ENCODE peak calls at places on chromosomes 2 and 18, in five cellular contexts. N, G, X, A and U are unnamed samples. For H3K27me3 and H3K4me1, the result is how much of the 10 kb centered on the place peaks cover.

GRCh38 chr2:238027591-238028415 is 33.0 kb upstream of the SCLY start:
- DNase-seq in N (no peak), G (no peak), X (no peak), A (no peak), U (no peak)

GRCh38 chr2:127985735-127986134 is 42.1 kb downstream of the SAP130 start:
- DNase-seq in N (no peak), G (no peak), X (no peak), A (peak), U (no peak)

GRCh38 chr2:97931118-97931850 is 64.5 kb downstream of the TMEM131 start:
- DNase-seq in N (no peak), G (no peak), X (no peak), A (no peak), U (no peak)

GRCh38 chr2:162221064-162221463 is 22.2 kb downstream of the FAP start:
- DNase-seq in N (peak), G (peak), X (peak), A (peak), U (peak)

GRCh38 chr2:24359701-24360049 is 661 bp downstream of the ITSN2 start:
- DNase-seq in N (peak), G (peak), X (peak), A (peak), U (peak)

GRCh38 chr2:74576151-74576755 is 21.7 kb downstream of the DOK1 start:
- DNase-seq in N (no peak), G (no peak), X (no peak), A (no peak), U (no peak)

GRCh38 chr2:46521215-46521683 is 41.9 kb downstream of the TMEM247 start:
- DNase-seq in N (peak), G (no peak), X (no peak), A (peak), U (no peak)

GRCh38 chr18:2848879-2849254 is 2.1 kb downstream of the EMILIN2 start:
- DNase-seq in N (no peak), G (no peak), X (no peak), A (no peak), U (no peak)

GRCh38 chr2:6236317-6236716 is 544.1 kb downstream of the SOX11 start:
- DNase-seq in N (no peak), G (no peak), X (no peak), A (no peak), U (no peak)

GRCh38 chr2:160293401-160293911 is 93.4 kb upstream of the ITGB6 start:
- DNase-seq in N (no peak), G (no peak), X (no peak), A (no peak), U (no peak)

GRCh38 chr2:44110444-44110843 is 58.2 kb upstream of the PPM1B start:
- DNase-seq in N (no peak), G (no peak), X (no peak), A (no peak), U (no peak)

GRCh38 chr18:56541340-56541739 is 97.1 kb downstream of the TXNL1 start:
- DNase-seq in N (no peak), G (no peak), X (no peak), A (no peak), U (no peak)

GRCh38 chr2:23423062-23423872 is 38.3 kb downstream of the KLHL29 start:
- DNase-seq in N (no peak), G (peak), X (no peak), A (no peak), U (no peak)

GRCh38 chr2:18332477-18332876 is 228.0 kb downstream of the RDH14 start:
- DNase-seq in N (no peak), G (no peak), X (no peak), A (no peak), U (no peak)

GRCh38 chr2:224286923-224287322 is 115.0 kb downstream of the FAM124B start:
- DNase-seq in N (no peak), G (no peak), X (no peak), A (no peak), U (no peak)

GRCh38 chr2:235135990-235136561 is 184.3 kb downstream of the SH3BP4 start:
- DNase-seq in N (peak), G (peak), X (peak), A (peak), U (peak)

GRCh38 chr2:15141211-15141610 is 419.9 kb downstream of the NBAS start:
- DNase-seq in N (no peak), G (no peak), X (no peak), A (no peak), U (no peak)

GRCh38 chr2:51028829-51029228 is 3.1 kb downstream of the NRXN1 start:
- DNase-seq in N (no peak), G (no peak), X (no peak), A (no peak), U (no peak)

GRCh38 chr2:27379840-27380625 is 501 bp downstream of the ZNF513 start:
- DNase-seq in N (peak), G (no peak), X (peak), A (peak), U (peak)

GRCh38 chr2:170396799-170397459 is 219.0 kb downstream of the MYO3B start:
- DNase-seq in N (no peak), G (no peak), X (no peak), A (no peak), U (peak)

GRCh38 chr2:86064006-86064405 is 41.7 kb downstream of the POLR1A start:
- DNase-seq in N (no peak), G (no peak), X (no peak), A (no peak), U (no peak)

GRCh38 chr2:71662665-71663394 is 209.5 kb downstream of the DYSF start:
- DNase-seq in N (no peak), G (no peak), X (no peak), A (peak), U (no peak)

GRCh38 chr2:141201161-141201560 is 929.7 kb downstream of the LRP1B start:
- DNase-seq in N (no peak), G (no peak), X (no peak), A (no peak), U (no peak)

GRCh38 chr2:9646631-9647030 is 15.8 kb upstream of the YWHAQ start:
- DNase-seq in N (no peak), G (no peak), X (no peak), A (no peak), U (no peak)

GRCh38 chr2:239461551-239462515 is 61.0 kb upstream of the HDAC4 start:
- DNase-seq in N (peak), G (no peak), X (no peak), A (no peak), U (no peak)

GRCh38 chr2:207316906-207317305 is 151.2 kb upstream of the KLF7 start:
- DNase-seq in N (no peak), G (no peak), X (no peak), A (no peak), U (no peak)

GRCh38 chr2:235605999-235606715 is 112.3 kb downstream of the AGAP1 start:
- DNase-seq in N (no peak), G (no peak), X (no peak), A (no peak), U (no peak)

GRCh38 chr18:8895987-8896619 is 190.7 kb downstream of the MTCL1 start:
- DNase-seq in N (no peak), G (no peak), X (no peak), A (no peak), U (no peak)

GRCh38 chr2:2516386-2516785 is 185.3 kb upstream of the MYT1L start:
- DNase-seq in N (no peak), G (no peak), X (no peak), A (no peak), U (no peak)

GRCh38 chr2:233867993-233868532 is at the start of gene MSL3B:
- DNase-seq in N (peak), G (peak), X (no peak), A (no peak), U (peak)

GRCh38 chr18:26133652-26134051 is at the start of gene PSMA8:
- DNase-seq in N (peak), G (no peak), X (no peak), A (peak), U (no peak)

GRCh38 chr2:201859886-201860285 is 53.5 kb downstream of the CDK15 start:
- DNase-seq in N (no peak), G (no peak), X (no peak), A (no peak), U (no peak)

GRCh38 chr2:122750095-122750494 is 994.6 kb downstream of the TSN start:
- DNase-seq in N (no peak), G (no peak), X (no peak), A (no peak), U (no peak)

GRCh38 chr2:205687018-205687956 is 5.0 kb downstream of the NRP2 start:
- DNase-seq in N (no peak), G (no peak), X (no peak), A (no peak), U (no peak)
- H3K4me3 ChIP-seq in N (peak), G (no peak), X (no peak), A (peak), U (no peak)

GRCh38 chr2:110764931-110765330 is 32.6 kb downstream of the ACOXL start:
- DNase-seq in N (no peak), G (no peak), X (no peak), A (no peak), U (no peak)
- H3K27me3 ChIP-seq in N (under half), G (under half), X (under half), A (under half), U (under half)

DNA sequence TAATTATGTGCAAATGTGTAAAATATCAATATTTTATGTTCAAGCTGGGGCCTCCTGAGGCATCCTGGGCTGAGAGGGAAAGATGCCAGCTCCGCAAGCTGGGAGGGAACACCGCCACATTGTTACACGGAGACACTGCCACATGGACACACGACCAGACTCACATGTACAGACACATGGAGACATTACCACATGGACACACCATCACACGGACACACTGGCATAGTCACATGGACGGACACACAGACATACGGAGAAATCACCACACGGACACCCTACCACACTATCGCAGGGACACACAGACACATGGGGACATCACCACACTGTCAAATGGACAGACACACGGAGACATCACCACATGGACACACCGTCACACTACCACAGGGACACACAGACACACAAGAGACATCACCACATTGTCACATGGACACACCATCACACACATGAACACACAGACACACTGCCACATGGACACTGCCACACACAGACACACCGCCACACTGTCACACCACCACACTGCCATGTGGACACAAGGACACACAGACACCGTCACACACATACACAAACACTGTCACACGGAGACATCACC is 117.6 kb downstream of the CCDC74A start:
- DNase-seq in N (no peak), G (no peak), X (no peak), A (no peak), U (no peak)
- H3K4me1 ChIP-seq in N (under half), G (under half), X (under half), A (under half), U (under half)

DNA sequence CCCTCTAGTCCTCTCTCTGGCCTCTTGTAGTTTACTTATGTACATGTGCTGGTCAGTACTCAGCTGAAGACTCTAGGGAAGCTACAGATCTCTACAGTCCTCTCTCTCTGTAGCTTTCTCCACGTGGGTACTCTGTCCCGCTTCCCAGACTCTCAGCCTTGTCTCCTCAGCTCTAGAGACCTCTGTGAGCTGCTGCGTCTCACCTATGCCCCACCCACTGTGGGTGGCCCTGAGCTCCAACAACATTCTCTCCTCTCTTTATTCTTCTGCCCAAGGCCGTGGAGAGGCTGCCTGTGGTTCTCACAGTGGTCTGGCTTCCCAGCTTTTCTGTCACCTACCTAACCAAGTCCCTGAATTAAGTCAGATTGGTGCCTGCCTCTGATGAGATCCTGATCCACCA is 33.4 kb downstream of the MFSD6 start:
- DNase-seq in N (no peak), G (no peak), X (no peak), A (no peak), U (no peak)
- H3K4me3 ChIP-seq in N (no peak), G (no peak), X (no peak), A (no peak), U (no peak)

GRCh38 chr2:98937906-98938305 is 1.9 kb upstream of the CRACDL start:
- DNase-seq in N (no peak), G (no peak), X (no peak), A (no peak), U (no peak)

GRCh38 chr2:98935111-98935770 is 784 bp downstream of the CRACDL start:
- DNase-seq in N (no peak), G (no peak), X (no peak), A (no peak), U (no peak)

GRCh38 chr2:98936133-98936916 is at the start of gene CRACDL:
- DNase-seq in N (no peak), G (peak), X (no peak), A (no peak), U (peak)

GRCh38 chr2:98936917-98937351 is 909 bp upstream of the CRACDL start:
- DNase-seq in N (no peak), G (no peak), X (no peak), A (no peak), U (no peak)

DNA sequence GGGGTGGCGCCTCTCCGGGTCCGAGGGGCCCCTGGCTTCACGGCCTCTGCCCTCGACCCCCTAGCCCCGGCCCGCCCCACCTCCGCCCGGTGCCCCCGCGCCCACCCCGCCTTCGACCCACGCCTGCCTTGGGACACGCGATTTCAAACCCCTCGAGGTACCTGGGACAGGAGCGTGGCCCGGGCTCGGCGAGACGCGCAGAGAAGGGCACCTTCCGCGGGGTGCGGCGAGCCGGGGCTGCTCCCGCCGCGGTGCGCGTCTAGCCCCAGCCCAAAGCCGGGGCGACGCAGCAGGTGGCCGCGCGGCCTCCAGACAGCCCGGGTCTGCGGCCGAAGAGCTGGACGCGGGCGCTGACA is 270 bp downstream of the CRACDL start:
- DNase-seq in N (no peak), G (peak), X (no peak), A (no peak), U (no peak)
- H3K27me3 ChIP-seq in N (half or more), G (under half), X (under half), A (under half), U (under half)

GRCh38 chr2:105442056-105442455 is 43.2 kb upstream of the FHL2 start:
- DNase-seq in N (no peak), G (no peak), X (no peak), A (no peak), U (no peak)
- H3K4me1 ChIP-seq in N (under half), G (under half), X (under half), A (under half), U (under half)

GRCh38 chr2:101012706-101013181 is 10.7 kb downstream of the RPL31 start:
- DNase-seq in N (peak), G (peak), X (peak), A (no peak), U (peak)
- H3K4me3 ChIP-seq in N (no peak), G (no peak), X (no peak), A (no peak), U (no peak)

GRCh38 chr18:22337311-22337710 is 80.4 kb downstream of the CTAGE1 start:
- DNase-seq in N (no peak), G (no peak), X (no peak), A (no peak), U (no peak)

GRCh38 chr18:22339913-22340312 is 77.8 kb downstream of the CTAGE1 start:
- DNase-seq in N (no peak), G (no peak), X (no peak), A (no peak), U (no peak)

GRCh38 chr18:22335644-22336275 is 82.0 kb downstream of the CTAGE1 start:
- DNase-seq in N (peak), G (no peak), X (no peak), A (peak), U (peak)

GRCh38 chr18:22336406-22336805 is 81.3 kb downstream of the CTAGE1 start:
- DNase-seq in N (no peak), G (no peak), X (no peak), A (no peak), U (peak)

DNA sequence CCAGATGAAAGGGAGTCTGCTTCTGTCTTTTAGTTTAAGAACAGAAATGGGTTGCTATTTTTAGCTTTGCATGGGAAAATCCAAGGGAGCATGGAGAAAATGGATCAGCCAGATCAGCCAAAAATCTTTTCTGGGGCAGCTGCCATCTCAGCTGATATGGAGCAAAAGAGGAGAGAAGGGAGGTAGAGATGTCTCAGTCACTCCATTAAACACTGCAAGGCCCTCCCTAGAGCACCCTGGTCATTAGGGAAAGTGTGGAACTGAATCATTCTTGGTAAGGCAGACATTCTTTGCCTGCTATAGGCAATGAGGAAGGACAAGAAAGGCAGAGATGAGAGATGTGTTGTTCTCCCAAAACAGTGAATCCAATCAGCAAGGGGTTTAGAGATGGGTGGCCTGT is 79.8 kb downstream of the CTAGE1 start:
- DNase-seq in N (no peak), G (no peak), X (no peak), A (no peak), U (no peak)
- H3K27me3 ChIP-seq in N (under half), G (under half), X (under half), A (under half), U (under half)

GRCh38 chr2:30162821-30163220 is 16.0 kb downstream of the YPEL5 start:
- DNase-seq in N (no peak), G (no peak), X (no peak), A (no peak), U (no peak)

GRCh38 chr2:30159766-30160165 is 13.0 kb downstream of the YPEL5 start:
- DNase-seq in N (no peak), G (no peak), X (no peak), A (no peak), U (no peak)

GRCh38 chr2:30164131-30164925 is 17.5 kb downstream of the YPEL5 start:
- DNase-seq in N (no peak), G (no peak), X (no peak), A (no peak), U (no peak)

GRCh38 chr2:30165050-30165520 is 18.3 kb downstream of the YPEL5 start:
- DNase-seq in N (peak), G (peak), X (peak), A (peak), U (peak)

DNA sequence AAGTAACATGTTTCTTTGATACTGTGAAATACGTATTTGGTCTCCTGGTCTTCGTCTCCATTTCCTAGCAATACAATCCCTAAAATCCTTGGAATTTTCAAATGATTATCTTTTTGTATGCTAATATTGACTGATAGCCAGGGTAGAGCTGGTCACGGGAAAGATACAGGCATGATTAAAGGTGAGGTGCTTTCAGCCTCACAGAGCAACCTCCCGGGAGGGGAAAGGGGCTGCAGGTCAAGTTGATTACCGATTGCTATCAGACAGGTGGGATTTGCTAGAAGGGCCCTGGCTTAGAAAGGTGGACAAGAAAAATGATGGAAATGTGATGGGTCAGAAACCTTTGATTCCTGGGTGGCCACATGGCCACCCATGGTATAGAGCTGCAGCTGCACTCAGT is 15.1 kb downstream of the YPEL5 start:
- DNase-seq in N (no peak), G (no peak), X (no peak), A (no peak), U (no peak)
- H3K4me1 ChIP-seq in N (under half), G (under half), X (under half), A (under half), U (under half)